ENCODE peak calls at places on chromosomes 6 and 20, in ten cellular contexts. One of them, this sample, is unnamed.

GRCh38 chr6:41604006-41604405 is 34.3 kb upstream of the MDFI start:
- DNase-seq in CD4-positive, CD25-positive, alpha-beta regulatory T cell: no peak
- DNase-seq in stimulated activated naive B cell treated with anti-CD40 and anti-IgM and Interleukin-4, amounts not matched to agents 10 μg/mL and 1 μg/mL and 100 μg/mL, for 72 hours: no peak
- DNase-seq in LoVo: no peak
- DNase-seq in NB4: no peak
- DNase-seq in neural crest cell: no peak
- DNase-seq in tibial nerve: no peak
- DNase-seq in lower lobe of right lung: no peak
- DNase-seq in HS-27A: no peak
- DNase-seq in omental fat pad: no peak
- DNase-seq in this sample: no peak

GRCh38 chr6:84763397-84764331 is 734 bp downstream of the TBX18 start:
- DNase-seq in CD4-positive, CD25-positive, alpha-beta regulatory T cell: no peak
- DNase-seq in stimulated activated naive B cell treated with anti-CD40 and anti-IgM and Interleukin-4, amounts not matched to agents 10 μg/mL and 1 μg/mL and 100 μg/mL, for 72 hours: no peak
- DNase-seq in LoVo: peak; percentile 32
- DNase-seq in NB4: no peak
- DNase-seq in neural crest cell: peak; percentile 18
- DNase-seq in tibial nerve: peak; percentile 53
- DNase-seq in lower lobe of right lung: peak; percentile 46
- DNase-seq in HS-27A: peak; percentile 14
- DNase-seq in omental fat pad: no peak
- DNase-seq in this sample: peak; percentile 40

GRCh38 chr6:52887912-52888535 is 21.5 kb downstream of the GSTA3 start:
- DNase-seq in CD4-positive, CD25-positive, alpha-beta regulatory T cell: no peak
- DNase-seq in stimulated activated naive B cell treated with anti-CD40 and anti-IgM and Interleukin-4, amounts not matched to agents 10 μg/mL and 1 μg/mL and 100 μg/mL, for 72 hours: no peak
- DNase-seq in LoVo: no peak
- DNase-seq in NB4: no peak
- DNase-seq in neural crest cell: no peak
- DNase-seq in tibial nerve: no peak
- DNase-seq in lower lobe of right lung: no peak
- DNase-seq in HS-27A: no peak
- DNase-seq in omental fat pad: no peak
- DNase-seq in this sample: no peak

GRCh38 chr20:50415516-50416268 is 94.5 kb upstream of the PTPN1 start:
- DNase-seq in CD4-positive, CD25-positive, alpha-beta regulatory T cell: no peak
- DNase-seq in stimulated activated naive B cell treated with anti-CD40 and anti-IgM and Interleukin-4, amounts not matched to agents 10 μg/mL and 1 μg/mL and 100 μg/mL, for 72 hours: no peak
- DNase-seq in LoVo: peak; percentile 86
- DNase-seq in NB4: no peak
- DNase-seq in neural crest cell: no peak
- DNase-seq in tibial nerve: peak; percentile 99
- DNase-seq in lower lobe of right lung: peak; percentile 98
- DNase-seq in HS-27A: peak; percentile 34
- DNase-seq in omental fat pad: peak; percentile 90
- DNase-seq in this sample: peak; percentile 99

GRCh38 chr6:47690209-47690608 is 8.2 kb upstream of the ADGRF4 start:
- DNase-seq in CD4-positive, CD25-positive, alpha-beta regulatory T cell: no peak
- DNase-seq in stimulated activated naive B cell treated with anti-CD40 and anti-IgM and Interleukin-4, amounts not matched to agents 10 μg/mL and 1 μg/mL and 100 μg/mL, for 72 hours: no peak
- DNase-seq in LoVo: no peak
- DNase-seq in NB4: no peak
- DNase-seq in neural crest cell: no peak
- DNase-seq in tibial nerve: no peak
- DNase-seq in lower lobe of right lung: no peak
- DNase-seq in HS-27A: no peak
- DNase-seq in omental fat pad: no peak
- DNase-seq in this sample: no peak

GRCh38 chr20:9739991-9740390 is 98.9 kb downstream of the PAK5 start:
- DNase-seq in CD4-positive, CD25-positive, alpha-beta regulatory T cell: no peak
- DNase-seq in stimulated activated naive B cell treated with anti-CD40 and anti-IgM and Interleukin-4, amounts not matched to agents 10 μg/mL and 1 μg/mL and 100 μg/mL, for 72 hours: no peak
- DNase-seq in LoVo: no peak
- DNase-seq in NB4: no peak
- DNase-seq in neural crest cell: no peak
- DNase-seq in tibial nerve: no peak
- DNase-seq in lower lobe of right lung: no peak
- DNase-seq in HS-27A: no peak
- DNase-seq in omental fat pad: no peak
- DNase-seq in this sample: no peak

GRCh38 chr6:45741437-45742166 is 274.1 kb downstream of the CLIC5 start:
- DNase-seq in CD4-positive, CD25-positive, alpha-beta regulatory T cell: no peak
- DNase-seq in stimulated activated naive B cell treated with anti-CD40 and anti-IgM and Interleukin-4, amounts not matched to agents 10 μg/mL and 1 μg/mL and 100 μg/mL, for 72 hours: no peak
- DNase-seq in LoVo: no peak
- DNase-seq in NB4: peak; percentile 92
- DNase-seq in neural crest cell: no peak
- DNase-seq in tibial nerve: peak; percentile 35
- DNase-seq in lower lobe of right lung: no peak
- DNase-seq in HS-27A: no peak
- DNase-seq in omental fat pad: no peak
- DNase-seq in this sample: no peak

GRCh38 chr6:155069543-155069942 is 74.4 kb downstream of the TIAM2 start:
- DNase-seq in CD4-positive, CD25-positive, alpha-beta regulatory T cell: no peak
- DNase-seq in stimulated activated naive B cell treated with anti-CD40 and anti-IgM and Interleukin-4, amounts not matched to agents 10 μg/mL and 1 μg/mL and 100 μg/mL, for 72 hours: no peak
- DNase-seq in LoVo: no peak
- DNase-seq in NB4: no peak
- DNase-seq in neural crest cell: no peak
- DNase-seq in tibial nerve: no peak
- DNase-seq in lower lobe of right lung: no peak
- DNase-seq in HS-27A: no peak
- DNase-seq in omental fat pad: no peak
- DNase-seq in this sample: no peak

GRCh38 chr20:19265646-19266374 is 53.4 kb downstream of the SLC24A3 start:
- DNase-seq in CD4-positive, CD25-positive, alpha-beta regulatory T cell: no peak
- DNase-seq in stimulated activated naive B cell treated with anti-CD40 and anti-IgM and Interleukin-4, amounts not matched to agents 10 μg/mL and 1 μg/mL and 100 μg/mL, for 72 hours: no peak
- DNase-seq in LoVo: no peak
- DNase-seq in NB4: peak; percentile 42
- DNase-seq in neural crest cell: no peak
- DNase-seq in tibial nerve: no peak
- DNase-seq in lower lobe of right lung: no peak
- DNase-seq in HS-27A: no peak
- DNase-seq in omental fat pad: no peak
- DNase-seq in this sample: no peak

GRCh38 chr6:2579241-2579761 is 171.4 kb downstream of the MYLK4 start:
- DNase-seq in CD4-positive, CD25-positive, alpha-beta regulatory T cell: no peak
- DNase-seq in stimulated activated naive B cell treated with anti-CD40 and anti-IgM and Interleukin-4, amounts not matched to agents 10 μg/mL and 1 μg/mL and 100 μg/mL, for 72 hours: no peak
- DNase-seq in LoVo: no peak
- DNase-seq in NB4: peak; percentile 24
- DNase-seq in neural crest cell: no peak
- DNase-seq in tibial nerve: no peak
- DNase-seq in lower lobe of right lung: peak; percentile 61
- DNase-seq in HS-27A: no peak
- DNase-seq in omental fat pad: no peak
- DNase-seq in this sample: no peak

GRCh38 chr6:45047573-45047972 is 280.6 kb upstream of the RUNX2 start:
- DNase-seq in CD4-positive, CD25-positive, alpha-beta regulatory T cell: no peak
- DNase-seq in stimulated activated naive B cell treated with anti-CD40 and anti-IgM and Interleukin-4, amounts not matched to agents 10 μg/mL and 1 μg/mL and 100 μg/mL, for 72 hours: no peak
- DNase-seq in LoVo: no peak
- DNase-seq in NB4: no peak
- DNase-seq in neural crest cell: no peak
- DNase-seq in tibial nerve: no peak
- DNase-seq in lower lobe of right lung: no peak
- DNase-seq in HS-27A: no peak
- DNase-seq in omental fat pad: no peak
- DNase-seq in this sample: no peak

This sample was measured in thoracic aorta.